ENCODE peak calls at places on chromosomes 16 and 17, in seven cellular contexts. U is osteoblast, K is Caco-2, B is ovary, L is neural crest cell, O is A549, Z is HFF-Myc. C is an unnamed sample.

GRCh38 chr16:918068-918467 is 52.7 kb downstream of the LMF1 start:
- DNase-seq in L (no peak), K (no peak), B (no peak), O (no peak), U (no peak), Z (no peak), C (peak)

GRCh38 chr16:83068686-83069085 is 441.9 kb downstream of the CDH13 start:
- DNase-seq in U (no peak), B (no peak), O (no peak), K (no peak), Z (peak), L (no peak), C (no peak)

GRCh38 chr17:30095507-30096244 is 20.9 kb upstream of the NSRP1 start:
- DNase-seq in U (peak), K (no peak), O (peak), Z (no peak), B (no peak), L (peak), C (no peak)

GRCh38 chr16:11105038-11105903 is 150.7 kb downstream of the SOCS1 start:
- DNase-seq in B (no peak), K (peak), Z (peak), U (peak), L (no peak), O (no peak), C (peak)

GRCh38 chr16:56145369-56145768 is 45.9 kb upstream of the GNAO1 start:
- DNase-seq in L (no peak), U (no peak), K (no peak), B (no peak), Z (no peak), O (no peak), C (no peak)

GRCh38 chr17:30520436-30520835 is 43.2 kb downstream of the GOSR1 start:
- DNase-seq in L (no peak), U (peak), B (no peak), O (no peak), K (no peak), Z (peak), C (no peak)

GRCh38 chr17:4035081-4035680 is 70.9 kb upstream of the ATP2A3 start:
- DNase-seq in B (no peak), K (no peak), O (no peak), U (no peak), L (no peak), Z (no peak), C (no peak)

GRCh38 chr17:48522031-48522593 is 8.7 kb downstream of the HOXB1 start:
- DNase-seq in Z (no peak), U (no peak), O (peak), K (peak), B (no peak), L (no peak), C (peak)

GRCh38 chr16:79519448-79519847 is 81.1 kb downstream of the MAF start:
- DNase-seq in O (no peak), K (no peak), B (no peak), Z (no peak), L (no peak), U (no peak), C (no peak)

GRCh38 chr17:47717845-47718621 is 15.0 kb upstream of the TBX21 start:
- DNase-seq in U (no peak), O (no peak), K (no peak), B (no peak), L (no peak), Z (no peak), C (no peak)

GRCh38 chr17:4204676-4205075 is 59.1 kb downstream of the ANKFY1 start:
- DNase-seq in Z (peak), K (no peak), O (no peak), L (no peak), B (no peak), U (peak), C (no peak)

GRCh38 chr17:4249452-4250029 is 14.2 kb downstream of the ANKFY1 start:
- DNase-seq in B (no peak), K (no peak), Z (no peak), U (peak), L (no peak), O (peak), C (no peak)

GRCh38 chr17:43014946-43015519 is 7.2 kb downstream of the VAT1 start:
- DNase-seq in L (no peak), O (no peak), B (no peak), U (peak), K (no peak), Z (no peak), C (peak)

GRCh38 chr16:66269631-66270332 is 96.7 kb upstream of the CDH5 start:
- DNase-seq in O (no peak), Z (no peak), L (no peak), K (no peak), U (peak), B (no peak), C (no peak)

GRCh38 chr16:4323845-4324478 is 8.1 kb downstream of the GLIS2 start:
- DNase-seq in O (peak), K (no peak), L (peak), Z (no peak), B (peak), U (peak), C (peak)

GRCh38 chr17:47703191-47703591 is 9.2 kb downstream of the TBKBP1 start:
- DNase-seq in K (no peak), B (peak), L (no peak), U (peak), Z (no peak), O (no peak), C (peak)

GRCh38 chr17:15663691-15664090 is 20.4 kb downstream of the TRIM16 start:
- DNase-seq in B (no peak), Z (no peak), K (no peak), L (no peak), U (no peak), O (no peak), C (no peak)

GRCh38 chr17:58316260-58316960 is 12.2 kb downstream of the TSPOAP1 start:
- DNase-seq in L (no peak), U (peak), Z (no peak), O (no peak), K (peak), B (peak), C (peak)

GRCh38 chr17:58318065-58318481 is 10.5 kb downstream of the TSPOAP1 start:
- DNase-seq in K (no peak), O (no peak), B (no peak), Z (no peak), U (peak), L (no peak), C (peak)

GRCh38 chr17:58318627-58319180 is 9.9 kb downstream of the TSPOAP1 start:
- DNase-seq in Z (no peak), U (peak), O (no peak), K (no peak), B (no peak), L (no peak), C (no peak)

GRCh38 chr17:58315750-58316149 is 12.8 kb downstream of the TSPOAP1 start:
- DNase-seq in L (no peak), K (no peak), O (no peak), B (no peak), U (peak), Z (no peak), C (no peak)

DNA sequence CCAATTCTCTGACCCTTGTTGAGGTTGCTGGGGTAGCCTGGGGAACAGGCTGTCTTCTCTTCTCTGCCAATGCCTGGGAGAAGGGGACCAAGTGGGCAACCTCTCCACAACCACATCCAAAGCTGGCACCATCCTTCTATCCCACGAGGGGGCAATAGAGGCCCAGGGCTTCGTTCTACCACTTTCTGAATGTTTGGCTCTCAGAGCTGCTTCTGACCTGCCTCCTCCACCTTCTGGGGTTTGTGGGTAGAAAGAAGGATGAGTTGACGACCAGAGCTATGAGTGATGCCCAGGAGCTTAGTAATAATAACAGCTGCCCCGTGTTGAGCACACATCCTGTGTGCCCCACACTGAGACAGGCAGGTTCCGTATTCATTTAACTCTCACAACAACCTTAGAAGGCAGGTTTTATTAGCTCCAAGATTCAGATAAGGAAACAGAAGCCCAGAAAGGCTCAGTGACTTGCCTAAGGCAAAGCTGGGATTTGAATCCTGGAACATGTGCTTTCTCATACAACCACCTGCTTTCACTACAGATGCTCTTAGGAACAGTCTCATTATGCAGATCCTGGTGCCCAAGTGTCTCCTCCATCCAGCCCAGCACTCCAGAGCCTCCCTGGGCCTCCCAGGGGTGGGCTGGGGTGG is 11.1 kb downstream of the TSPOAP1 start:
- DNase-seq in L (no peak), O (peak), B (peak), Z (peak), K (peak), U (peak), C (no peak)
- TF ChIP-seq CTCF in L (peak), O (peak), B (no peak), Z (peak), K (peak), U (peak), C (peak)

GRCh38 chr17:72439893-72440502 is 319.2 kb downstream of the SOX9 start:
- DNase-seq in U (peak), O (no peak), L (no peak), Z (no peak), B (no peak), K (no peak), C (no peak)
- TF ChIP-seq CTCF in U (no peak), O (no peak), L (no peak), Z (no peak), B (no peak), K (no peak), C (no peak)

GRCh38 chr16:30874244-30874820 is 19.5 kb downstream of the BCL7C start:
- DNase-seq in B (no peak), Z (no peak), O (no peak), K (no peak), U (no peak), L (no peak), C (no peak)

GRCh38 chr16:30876867-30877266 is 17.0 kb downstream of the BCL7C start:
- DNase-seq in O (no peak), K (no peak), L (no peak), Z (no peak), B (no peak), U (no peak), C (no peak)

GRCh38 chr16:30870904-30871303 is 23.0 kb downstream of the BCL7C start:
- DNase-seq in U (no peak), B (no peak), L (no peak), Z (no peak), K (no peak), O (no peak), C (no peak)

GRCh38 chr16:30875881-30876791 is 17.7 kb downstream of the BCL7C start:
- DNase-seq in K (no peak), O (no peak), B (no peak), Z (no peak), U (peak), L (peak), C (no peak)

DNA sequence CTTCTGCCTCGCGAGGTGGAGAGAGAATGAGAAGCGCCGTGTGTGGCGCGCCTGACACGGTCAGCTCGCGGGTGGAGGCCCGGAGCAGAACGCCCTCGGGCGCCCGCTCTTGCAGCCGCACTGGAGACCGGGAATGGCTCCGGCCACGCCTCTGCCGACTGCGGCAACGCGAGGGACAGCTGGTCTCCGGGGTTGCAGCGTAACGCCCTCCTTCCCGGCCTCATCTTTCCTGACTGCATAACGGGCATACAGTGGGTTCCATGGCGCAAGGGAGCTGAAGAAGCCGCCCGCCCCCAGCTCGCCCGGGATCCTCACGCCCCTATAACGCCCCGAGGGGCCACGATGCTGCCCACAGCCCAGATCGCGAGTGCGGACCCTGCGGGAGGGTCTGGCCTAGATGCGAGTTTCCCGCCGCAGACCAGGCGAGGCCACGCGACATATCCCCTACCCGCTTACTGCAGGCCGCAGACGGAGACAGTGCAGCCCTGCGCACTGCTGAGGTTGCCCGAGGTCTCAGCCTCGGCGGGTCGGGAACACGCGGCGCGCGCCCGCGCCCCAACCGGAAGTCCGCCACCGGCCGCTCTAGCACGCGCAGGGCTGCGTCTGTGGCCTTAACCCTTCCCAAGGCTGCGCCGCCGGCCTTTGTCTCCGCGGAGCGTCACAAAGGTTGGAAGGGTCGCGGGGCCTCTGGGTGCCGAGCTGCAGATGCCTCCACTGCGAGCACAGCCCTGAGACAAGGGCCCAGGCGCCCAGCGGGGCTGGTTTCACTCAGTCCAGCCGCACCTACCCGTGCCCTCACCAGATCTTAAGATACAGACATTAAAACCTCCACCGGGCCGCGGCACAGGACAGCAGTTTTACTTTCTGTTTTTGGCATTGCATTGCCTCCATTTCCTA is 18.8 kb downstream of the BCL7C start:
- DNase-seq in O (peak), K (peak), Z (peak), L (peak), U (peak), B (peak), C (peak)
- TF ChIP-seq CTCF in O (no peak), K (no peak), Z (no peak), L (no peak), U (no peak), B (no peak), C (no peak)

GRCh38 chr16:53841884-53842283 is 137.9 kb downstream of the FTO start:
- DNase-seq in U (no peak), O (no peak), Z (no peak), L (no peak), B (no peak), K (no peak), C (no peak)
- TF ChIP-seq CTCF in U (no peak), O (no peak), Z (no peak), L (no peak), B (no peak), K (no peak), C (no peak)

GRCh38 chr16:62077998-62078397 is 41.8 kb upstream of the CDH8 start:
- DNase-seq in O (no peak), L (peak), Z (no peak), U (no peak), B (no peak), K (peak), C (no peak)
- TF ChIP-seq CTCF in O (no peak), L (peak), Z (no peak), U (no peak), B (no peak), K (peak), C (no peak)

DNA sequence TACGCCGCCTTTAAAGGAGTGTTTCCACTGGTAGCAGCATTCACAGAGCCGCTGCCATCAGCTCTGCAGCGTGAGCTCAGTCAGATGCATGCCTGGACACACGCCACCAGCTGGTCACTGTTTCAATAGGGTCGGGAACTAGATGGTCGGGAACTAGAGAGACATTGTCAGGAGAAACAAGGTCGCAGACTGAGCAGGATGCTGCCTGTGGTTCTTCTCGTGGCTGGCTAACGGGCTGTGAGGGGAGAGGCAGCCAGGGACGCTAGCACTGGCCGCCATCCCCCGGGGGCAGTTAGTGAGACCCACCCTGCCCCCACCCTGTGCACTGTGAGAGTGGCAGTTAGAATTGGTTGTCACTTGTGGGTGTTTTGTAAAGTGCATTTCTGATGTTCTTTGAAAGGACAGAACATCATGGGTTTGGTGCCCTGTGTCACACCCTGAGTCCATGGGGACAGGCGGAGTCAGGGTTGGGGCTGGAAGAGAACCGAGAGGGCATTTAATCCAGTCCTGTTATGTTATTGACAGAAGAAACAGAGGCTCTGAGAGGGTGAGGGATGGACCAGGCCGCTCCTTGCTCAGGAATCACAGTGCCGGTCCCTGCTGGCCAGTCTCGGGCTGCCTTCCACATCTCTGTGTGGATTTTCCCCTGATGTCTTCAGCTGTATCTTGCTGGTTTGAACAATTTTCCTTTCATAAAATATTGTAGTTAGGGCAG is 86.4 kb downstream of the SPECC1 start:
- DNase-seq in L (peak), O (peak), U (peak), B (peak), Z (peak), K (peak), C (peak)
- TF ChIP-seq CTCF in L (peak), O (peak), U (peak), B (peak), Z (peak), K (peak), C (peak)

GRCh38 chr16:81237942-81238295 is 570 bp upstream of the BCO1 start:
- DNase-seq in L (no peak), U (no peak), Z (no peak), K (no peak), B (no peak), O (no peak), C (no peak)
- TF ChIP-seq CTCF in L (no peak), U (no peak), Z (no peak), K (no peak), B (no peak), O (no peak), C (no peak)